ENCODE peak calls at places on chromosomes 13 and 19, in nine cellular contexts. S is NCI-H1105; K is HTR-8/SVneo; E is activated effector memory CD4-positive, alpha-beta T cell treated with anti-CD3 and anti-CD28 coated beads, Interleukin-2, amount 50 U/mL, for 16 hours; M is activated T-helper 1 cell treated with anti-CD3 and anti-CD28 coated beads, Interleukin-2, amount 50 U/mL, for 16 hours; N is RCC 7860; X is T-helper 1 cell; Y is activated B cell treated with CpG ODN at 0.5 μM for 24 hours; D is aorta. A is an unnamed sample.

GRCh38 chr19:40191836-40192646 is 815 bp downstream of the MAP3K10 start:
- DNase-seq in S (no peak), K (peak), E (peak), M (peak), N (no peak), X (peak), Y (peak), D (no peak), A (peak)

GRCh38 chr13:43629691-43630480 is 156.9 kb downstream of the ENOX1 start:
- DNase-seq in S (no peak), K (no peak), E (no peak), M (no peak), N (no peak), X (no peak), Y (no peak), D (no peak), A (no peak)

GRCh38 chr13:106561551-106562170 is 6.3 kb downstream of the ARGLU1 start:
- DNase-seq in S (no peak), K (no peak), E (peak), M (peak), N (peak), X (peak), Y (peak), D (no peak), A (no peak)

GRCh38 chr13:39273953-39274352 is 235.7 kb downstream of the NHLRC3 start:
- DNase-seq in S (no peak), K (no peak), E (no peak), M (no peak), N (no peak), X (no peak), Y (no peak), D (no peak), A (peak)

GRCh38 chr19:52734340-52734892 is 428 bp downstream of the ZNF611 start:
- DNase-seq in S (no peak), K (no peak), E (no peak), M (no peak), N (no peak), X (no peak), Y (no peak), D (no peak), A (peak)

GRCh38 chr19:15178629-15179308 is 22.0 kb downstream of the NOTCH3 start:
- DNase-seq in S (no peak), K (no peak), E (no peak), M (no peak), N (no peak), X (no peak), Y (no peak), D (peak), A (no peak)

GRCh38 chr13:23462815-23463559 is 29.5 kb upstream of the SACS start:
- DNase-seq in S (no peak), K (no peak), E (no peak), M (no peak), N (peak), X (no peak), Y (no peak), D (no peak), A (no peak)

GRCh38 chr19:44752123-44752815 is 3.8 kb downstream of the BCL3 start:
- DNase-seq in S (no peak), K (no peak), E (no peak), M (no peak), N (no peak), X (peak), Y (no peak), D (no peak), A (no peak)

GRCh38 chr13:33186851-33187250 is 98.7 kb downstream of the STARD13 start:
- DNase-seq in S (no peak), K (peak), E (no peak), M (no peak), N (peak), X (peak), Y (no peak), D (no peak), A (no peak)

GRCh38 chr19:39362682-39363657 is 20.7 kb downstream of the SAMD4B start:
- DNase-seq in S (no peak), K (peak), E (no peak), M (no peak), N (peak), X (no peak), Y (no peak), D (no peak), A (no peak)

GRCh38 chr19:42095142-42095813 is 19.3 kb downstream of the ZNF574 start:
- DNase-seq in S (no peak), K (no peak), E (no peak), M (no peak), N (no peak), X (no peak), Y (no peak), D (no peak), A (no peak)

GRCh38 chr13:30049692-30050091 is 199.3 kb upstream of the UBL3 start:
- DNase-seq in S (no peak), K (no peak), E (no peak), M (no peak), N (no peak), X (no peak), Y (no peak), D (no peak), A (peak)

GRCh38 chr13:44383945-44384344 is 10.3 kb downstream of the SERP2 start:
- DNase-seq in S (no peak), K (no peak), E (no peak), M (no peak), N (no peak), X (no peak), Y (no peak), D (no peak), A (no peak)

GRCh38 chr19:32166238-32166637 is 179.2 kb upstream of the ZNF507 start:
- DNase-seq in S (peak), K (no peak), E (no peak), M (no peak), N (no peak), X (no peak), Y (no peak), D (no peak), A (no peak)

GRCh38 chr13:28558126-28558525 is 63.2 kb upstream of the FLT1 start:
- DNase-seq in S (no peak), K (peak), E (no peak), M (no peak), N (peak), X (no peak), Y (no peak), D (no peak), A (peak)

GRCh38 chr13:49859568-49859967 is 67.1 kb upstream of the KPNA3 start:
- DNase-seq in S (no peak), K (peak), E (no peak), M (no peak), N (peak), X (no peak), Y (no peak), D (no peak), A (peak)

GRCh38 chr19:2478756-2479555 is 3.0 kb downstream of the GADD45B start:
- DNase-seq in S (no peak), K (no peak), E (peak), M (peak), N (peak), X (peak), Y (peak), D (peak), A (peak)

GRCh38 chr13:39809466-39809865 is 154.0 kb downstream of the COG6 start:
- DNase-seq in S (no peak), K (no peak), E (no peak), M (no peak), N (no peak), X (no peak), Y (no peak), D (no peak), A (no peak)

GRCh38 chr19:16078759-16079707 is 2.7 kb downstream of the TPM4 start:
- DNase-seq in S (no peak), K (peak), E (peak), M (peak), N (peak), X (peak), Y (no peak), D (peak), A (peak)

GRCh38 chr19:55255618-55256423 is 3.0 kb downstream of the PPP6R1 start:
- DNase-seq in S (no peak), K (no peak), E (peak), M (no peak), N (peak), X (peak), Y (peak), D (peak), A (peak)

GRCh38 chr19:4641132-4641531 is 1.8 kb downstream of the TNFAIP8L1 start:
- DNase-seq in S (no peak), K (no peak), E (no peak), M (no peak), N (no peak), X (no peak), Y (no peak), D (no peak), A (no peak)

GRCh38 chr13:109416001-109416400 is 370.4 kb downstream of the IRS2 start:
- DNase-seq in S (no peak), K (no peak), E (no peak), M (no peak), N (no peak), X (no peak), Y (no peak), D (no peak), A (no peak)

GRCh38 chr19:40928859-40929258 is 46.8 kb upstream of the CYP2A7 start:
- DNase-seq in S (no peak), K (no peak), E (no peak), M (no peak), N (no peak), X (no peak), Y (no peak), D (no peak), A (no peak)

GRCh38 chr13:36912369-36912768 is 7.7 kb downstream of the SMAD9 start:
- DNase-seq in S (no peak), K (no peak), E (no peak), M (no peak), N (no peak), X (no peak), Y (no peak), D (no peak), A (peak)

GRCh38 chr13:98947925-98948324 is 29.9 kb downstream of the DOCK9 start:
- DNase-seq in S (no peak), K (no peak), E (no peak), M (no peak), N (no peak), X (no peak), Y (no peak), D (no peak), A (no peak)

GRCh38 chr13:35874704-35875103 is 256.5 kb downstream of the DCLK1 start:
- DNase-seq in S (no peak), K (no peak), E (no peak), M (no peak), N (no peak), X (no peak), Y (no peak), D (no peak), A (no peak)

GRCh38 chr19:3459322-3459881 is 20.9 kb downstream of the SMIM24 start:
- DNase-seq in S (no peak), K (no peak), E (no peak), M (no peak), N (peak), X (no peak), Y (no peak), D (peak), A (peak)

GRCh38 chr19:6551607-6552450 is 21.0 kb downstream of the TNFSF9 start:
- DNase-seq in S (no peak), K (no peak), E (peak), M (peak), N (no peak), X (peak), Y (peak), D (peak), A (no peak)

GRCh38 chr19:35558400-35559280 is 4.8 kb downstream of the ATP4A start:
- DNase-seq in S (no peak), K (no peak), E (no peak), M (no peak), N (no peak), X (no peak), Y (no peak), D (no peak), A (peak)

GRCh38 chr13:50275392-50276063 is 260.3 kb downstream of the KCNRG start:
- DNase-seq in S (no peak), K (no peak), E (no peak), M (no peak), N (no peak), X (no peak), Y (no peak), D (no peak), A (peak)

GRCh38 chr19:16370671-16371391 is 46.2 kb downstream of the KLF2 start:
- DNase-seq in S (no peak), K (no peak), E (peak), M (no peak), N (no peak), X (peak), Y (no peak), D (peak), A (no peak)

GRCh38 chr13:25421602-25422001 is 49.8 kb downstream of the ATP8A2 start:
- DNase-seq in S (no peak), K (no peak), E (no peak), M (no peak), N (no peak), X (no peak), Y (no peak), D (no peak), A (no peak)

GRCh38 chr19:39710333-39710890 is 6.1 kb downstream of the LGALS14 start:
- DNase-seq in S (no peak), K (no peak), E (no peak), M (no peak), N (no peak), X (no peak), Y (no peak), D (no peak), A (no peak)

GRCh38 chr19:49216076-49216475 is 58.5 kb downstream of the TRPM4 start:
- DNase-seq in S (no peak), K (no peak), E (no peak), M (no peak), N (peak), X (no peak), Y (no peak), D (no peak), A (no peak)

GRCh38 chr19:43950834-43951626 is at the start of gene ZNF221:
- DNase-seq in S (peak), K (peak), E (peak), M (peak), N (peak), X (peak), Y (peak), D (peak), A (peak)

GRCh38 chr19:51722492-51722891 is 1.3 kb downstream of the HAS1 start:
- DNase-seq in S (no peak), K (no peak), E (no peak), M (no peak), N (no peak), X (no peak), Y (no peak), D (no peak), A (no peak)